ENCODE peak calls at places on chromosomes 13 and 19, in nine cellular contexts. D is lower leg skin, Z is tibial nerve, G is stomach, L is heart left ventricle, F is transverse colon, V is uterus, P is upper lobe of left lung, C is ovary. H is an unnamed sample.

GRCh38 chr19:3987619-3988371 is 2.5 kb upstream of the EEF2 start:
- DNase-seq in G (peak; percentile 93), D (peak; percentile 94), Z (peak; percentile 75), C (peak; percentile 84), L (peak; percentile 83), V (peak; percentile 87), F (peak; percentile 93), P (peak; percentile 93), H (peak; percentile 89)

GRCh38 chr19:2487780-2488330 is 11.9 kb downstream of the GADD45B start:
- DNase-seq in L (no peak), P (peak; percentile 49), F (no peak), V (no peak), C (no peak), Z (no peak), D (no peak), G (no peak), H (no peak)

GRCh38 chr13:112582305-112582704 is 5.6 kb downstream of the TUBGCP3 start:
- DNase-seq in Z (no peak), G (no peak), F (no peak), V (no peak), L (no peak), P (no peak), C (no peak), D (no peak), H (no peak)

GRCh38 chr13:30314069-30314468 is 6.7 kb upstream of the KATNAL1 start:
- DNase-seq in D (no peak), F (no peak), V (no peak), C (no peak), G (no peak), L (no peak), Z (no peak), P (no peak), H (no peak)

GRCh38 chr19:3149526-3150505 is 14.0 kb downstream of the GNA15 start:
- DNase-seq in V (no peak), Z (no peak), F (no peak), P (no peak), G (no peak), C (no peak), L (no peak), D (no peak), H (no peak)

GRCh38 chr13:99859178-99860177 is 112.1 kb downstream of the ZIC5 start:
- DNase-seq in P (no peak), C (no peak), F (peak; percentile 31), G (no peak), Z (no peak), V (no peak), L (no peak), D (no peak), H (no peak)

GRCh38 chr13:26484196-26484595 is 73.3 kb upstream of the WASF3 start:
- DNase-seq in F (no peak), L (no peak), C (no peak), G (no peak), D (peak; percentile 72), V (no peak), Z (no peak), P (no peak), H (no peak)

GRCh38 chr13:79246575-79246949 is 159.5 kb downstream of the RBM26 start:
- DNase-seq in D (no peak), L (no peak), G (no peak), V (no peak), C (no peak), F (no peak), P (no peak), Z (no peak), H (no peak)

GRCh38 chr13:43307921-43308433 is 284.6 kb downstream of the DNAJC15 start:
- DNase-seq in V (peak; percentile 84), Z (peak; percentile 71), C (peak; percentile 96), F (peak; percentile 75), D (peak; percentile 94), G (peak; percentile 80), L (peak; percentile 75), P (peak; percentile 67), H (peak; percentile 89)

DNA sequence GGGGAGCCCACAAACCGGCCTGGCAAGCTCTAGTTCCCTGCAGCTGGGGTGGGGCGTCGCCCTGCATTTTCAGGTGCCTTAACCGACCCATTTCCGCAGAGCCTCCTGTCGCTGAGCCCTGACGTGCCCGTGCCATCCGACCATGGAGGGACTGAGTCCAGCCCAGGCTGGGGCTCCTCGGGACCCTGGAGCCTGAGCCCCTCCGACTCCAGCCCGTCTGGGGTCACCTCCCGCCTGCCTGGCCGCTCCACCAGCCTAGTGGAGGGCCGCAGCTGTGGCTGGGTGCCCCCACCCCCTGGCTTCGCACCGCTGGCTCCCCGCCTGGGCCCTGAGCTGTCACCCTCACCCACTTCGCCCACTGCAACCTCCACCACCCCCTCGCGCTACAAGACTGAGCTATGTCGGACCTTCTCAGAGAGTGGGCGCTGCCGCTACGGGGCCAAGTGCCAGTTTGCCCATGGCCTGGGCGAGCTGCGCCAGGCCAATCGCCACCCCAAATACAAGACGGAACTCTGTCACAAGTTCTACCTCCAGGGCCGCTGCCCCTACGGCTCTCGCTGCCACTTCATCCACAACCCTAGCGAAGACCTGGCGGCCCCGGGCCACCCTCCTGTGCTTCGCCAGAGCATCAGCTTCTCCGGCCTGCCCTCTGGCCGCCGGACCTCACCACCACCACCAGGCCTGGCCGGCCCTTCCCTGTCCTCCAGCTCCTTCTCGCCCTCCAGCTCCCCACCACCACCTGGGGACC is 1.2 kb downstream of the ZFP36 start:
- DNase-seq in C (peak; percentile 43), G (peak; percentile 76), V (peak; percentile 64), L (no peak), D (peak; percentile 94), P (peak; percentile 59), F (peak; percentile 82), Z (no peak), H (peak; percentile 66)
- TF ChIP-seq POLR2A in C (peak; percentile 36), G (peak; percentile 55), V (no peak), L (peak; percentile 4), D (no peak), P (peak; percentile 71), F (peak; percentile 57), Z (peak; percentile 45), H (peak; percentile 12)

GRCh38 chr19:11012507-11012906 is 51.7 kb downstream of the SMARCA4 start:
- DNase-seq in L (no peak), G (no peak), C (no peak), V (no peak), F (no peak), Z (no peak), P (no peak), D (no peak), H (no peak)
- TF ChIP-seq POLR2A in L (no peak), G (no peak), C (no peak), V (no peak), F (no peak), Z (no peak), P (no peak), D (no peak), H (no peak)

GRCh38 chr19:1267441-1268391 is 1.4 kb upstream of the CIRBP start:
- DNase-seq in Z (no peak), D (peak; percentile 90), F (no peak), P (no peak), L (peak; percentile 42), G (no peak), C (no peak), V (peak; percentile 45), H (no peak)

GRCh38 chr19:1265611-1266115 is 3.5 kb upstream of the CIRBP start:
- DNase-seq in G (no peak), D (peak; percentile 97), V (peak; percentile 71), P (peak; percentile 83), Z (no peak), L (peak; percentile 70), F (peak; percentile 64), C (no peak), H (peak; percentile 55)

GRCh38 chr19:1268392-1269064 is 604 bp upstream of the CIRBP start:
- DNase-seq in V (peak; percentile 54), G (no peak), Z (no peak), L (peak; percentile 37), F (no peak), D (no peak), P (no peak), C (no peak), H (no peak)

GRCh38 chr19:1266116-1266817 is 2.9 kb upstream of the CIRBP start:
- DNase-seq in L (peak; percentile 91), C (peak; percentile 85), P (peak; percentile 95), D (peak; percentile 96), Z (no peak), F (peak; percentile 95), V (peak; percentile 92), G (peak; percentile 89), H (peak; percentile 74)

GRCh38 chr19:1266818-1267440 is 2.2 kb upstream of the CIRBP start:
- DNase-seq in D (peak; percentile 96), G (peak; percentile 80), P (peak; percentile 78), F (peak; percentile 82), L (peak; percentile 80), V (peak; percentile 86), C (peak; percentile 70), Z (no peak), H (peak; percentile 67)
- TF ChIP-seq POLR2A in D (no peak), G (no peak), P (no peak), F (no peak), L (peak; percentile 21), V (peak; percentile 57), C (peak; percentile 36), Z (no peak), H (no peak)

GRCh38 chr19:54159352-54160181 is at the start of gene LENG1:
- DNase-seq in P (peak; percentile 100), G (peak; percentile 100), L (peak; percentile 100), F (peak; percentile 100), C (peak; percentile 100), Z (peak; percentile 100), V (peak; percentile 99), D (peak; percentile 100), H (peak; percentile 100)

GRCh38 chr19:54158812-54159351 is 639 bp downstream of the LENG1 start:
- DNase-seq in C (no peak), L (no peak), G (no peak), Z (no peak), F (no peak), D (no peak), V (no peak), P (no peak), H (no peak)

GRCh38 chr19:54162241-54162805 is 2.8 kb upstream of the LENG1 start:
- DNase-seq in L (peak; percentile 89), P (peak; percentile 90), Z (peak; percentile 73), V (peak; percentile 82), F (peak; percentile 95), G (peak; percentile 95), D (peak; percentile 96), C (peak; percentile 87), H (peak; percentile 80)

GRCh38 chr19:54160948-54161347 is 1.4 kb upstream of the LENG1 start:
- DNase-seq in P (no peak), L (no peak), C (no peak), F (no peak), Z (no peak), G (no peak), V (no peak), D (no peak), H (peak; percentile 31)

GRCh38 chr19:54160182-54160811 is 776 bp upstream of the LENG1 start:
- DNase-seq in P (no peak), C (peak; percentile 46), G (no peak), V (no peak), D (no peak), F (no peak), Z (no peak), L (no peak), H (peak; percentile 15)
- TF ChIP-seq POLR2A in P (no peak), C (peak; percentile 64), G (no peak), V (no peak), D (no peak), F (no peak), Z (no peak), L (no peak), H (peak; percentile 1)

GRCh38 chr19:55279773-55280643 is at the start of gene HSPBP1:
- DNase-seq in G (peak; percentile 97), L (peak; percentile 88), D (peak; percentile 98), P (peak; percentile 96), F (peak; percentile 98), Z (peak; percentile 76), V (peak; percentile 95), C (peak; percentile 92), H (peak; percentile 93)
- TF ChIP-seq POLR2A in G (no peak), L (peak; percentile 31), D (no peak), P (peak; percentile 47), F (peak; percentile 38), Z (peak; percentile 30), V (no peak), C (peak; percentile 40), H (no peak)

H was measured in thyroid gland.